ENCODE peak calls at places on chromosomes 7 and 10, in five cellular contexts. S is ovary, F is prostate gland, Z is H1, T is heart right ventricle. V is an unnamed sample.
A peak's percentile ranks its signal among the peaks of the same experiment; 100 is the strongest.

GRCh38 chr7:44284216-44284615 is 41.2 kb downstream of the CAMK2B start:
- DNase-seq in S (peak; percentile 13), F (no peak), Z (no peak), T (peak; percentile 8), V (no peak)

GRCh38 chr10:123622381-123622780 is 43.8 kb upstream of the GPR26 start:
- DNase-seq in S (no peak), F (no peak), Z (no peak), T (no peak), V (no peak)

GRCh38 chr10:86188326-86188725 is 178.3 kb downstream of the GRID1 start:
- DNase-seq in S (no peak), F (no peak), Z (no peak), T (no peak), V (peak; percentile 28)

GRCh38 chr7:7542251-7542835 is 6.7 kb upstream of the COL28A1 start:
- DNase-seq in S (no peak), F (no peak), Z (no peak), T (no peak), V (no peak)

GRCh38 chr7:155962191-155962967 is 150.1 kb upstream of the SHH start:
- DNase-seq in S (no peak), F (no peak), Z (no peak), T (no peak), V (no peak)

GRCh38 chr7:44077061-44077460 is 5.3 kb downstream of the POLM start:
- DNase-seq in S (peak; percentile 10), F (no peak), Z (no peak), T (no peak), V (no peak)

GRCh38 chr10:70990661-70991060 is 102.3 kb upstream of the PCBD1 start:
- DNase-seq in S (no peak), F (no peak), Z (no peak), T (no peak), V (no peak)

GRCh38 chr10:97321032-97321806 is 2.1 kb downstream of the FRAT1 start:
- DNase-seq in S (peak; percentile 22), F (no peak), Z (no peak), T (peak; percentile 34), V (peak; percentile 23)

DNA sequence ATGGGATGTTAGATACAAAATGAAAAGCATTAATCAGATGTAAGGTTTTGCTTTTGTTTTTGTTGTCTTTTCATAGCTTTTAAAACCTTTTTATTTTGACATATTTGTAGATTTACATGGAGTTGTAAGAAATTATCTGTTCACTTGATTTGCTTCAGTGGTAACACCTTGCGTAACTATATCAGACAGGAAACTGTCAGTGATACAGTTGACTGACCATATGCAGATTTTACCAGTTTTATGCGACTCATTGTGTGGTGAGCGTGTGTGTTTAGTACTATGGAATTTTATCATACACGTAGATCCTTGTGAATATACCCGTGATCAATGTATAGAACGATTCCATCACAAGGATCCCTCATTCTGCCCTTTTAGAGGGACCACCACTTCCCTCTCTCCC is 701.4 kb downstream of the SUGCT start:
- DNase-seq in S (no peak), F (no peak), Z (no peak), T (no peak), V (no peak)
- H3K27ac ChIP-seq in S (no peak overlapping the region), F (no peak overlapping the region), Z (no peak overlapping the region), T (no peak overlapping the region), V (no peak overlapping the region)

DNA sequence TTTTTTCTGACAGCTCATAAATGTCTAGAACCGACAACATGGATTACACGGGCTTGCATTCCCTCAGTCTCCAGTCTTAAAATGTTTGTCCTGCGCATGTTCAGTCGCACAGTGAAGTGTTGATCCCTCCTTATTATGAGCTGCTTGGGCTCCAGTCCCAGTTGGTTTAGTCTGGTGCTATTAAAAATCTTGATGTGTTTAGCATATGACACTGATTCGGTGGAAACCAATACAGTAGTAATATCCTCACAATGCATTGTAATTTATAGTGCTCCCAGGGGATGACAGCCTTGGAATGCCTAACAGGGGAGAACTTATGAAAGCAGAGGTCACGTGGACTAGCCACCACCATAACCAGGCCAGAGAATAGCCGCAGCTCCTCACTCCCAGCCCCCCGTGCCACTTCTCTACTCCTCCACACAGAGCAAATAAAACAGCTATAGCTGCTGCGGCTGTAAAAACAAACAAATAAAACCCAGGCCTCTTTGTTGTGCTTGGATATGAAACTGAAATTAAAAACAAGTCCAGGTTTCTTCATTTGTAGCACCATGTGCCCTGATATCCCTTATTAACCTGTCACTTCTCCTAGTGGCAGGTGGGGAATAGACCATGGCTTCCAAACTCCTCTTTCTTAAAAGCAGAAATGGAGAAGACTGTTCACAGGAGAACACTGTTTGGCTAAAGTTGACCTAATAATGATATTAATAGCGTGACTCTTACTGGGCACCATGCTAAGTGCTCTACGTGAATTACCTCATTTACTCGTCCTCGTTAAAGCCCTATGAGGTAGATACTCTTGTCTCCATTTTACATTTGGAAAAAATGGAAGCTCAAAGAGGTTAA is 7.7 kb downstream of the DPCD start:
- DNase-seq in S (no peak), F (no peak), Z (no peak), T (no peak), V (no peak)
- H3K4me3 ChIP-seq in S (no peak overlapping the region), F (no peak overlapping the region), Z (no peak overlapping the region), T (no peak overlapping the region), V (no peak overlapping the region)

DNA sequence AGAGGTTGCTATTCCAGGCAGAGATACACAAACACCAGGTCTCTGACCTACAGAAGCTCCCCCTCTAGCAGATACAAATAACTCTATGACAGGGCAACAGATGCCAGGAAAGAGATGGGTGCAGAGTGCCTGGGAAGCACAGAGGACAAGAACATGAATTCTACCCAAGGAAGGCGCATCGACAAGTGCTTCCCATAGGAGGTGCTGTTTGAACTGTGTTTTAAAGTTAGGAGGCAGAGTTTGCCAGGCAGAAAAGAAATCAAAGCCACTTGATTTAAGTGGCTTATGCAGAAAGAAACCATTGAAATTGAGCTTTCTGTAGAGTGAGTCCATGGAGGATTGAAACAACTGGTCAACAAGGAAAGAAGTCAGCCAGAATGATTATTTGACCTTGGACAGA is 35.3 kb upstream of the EGR2 start:
- DNase-seq in S (no peak), F (no peak), Z (no peak), T (no peak), V (no peak)
- TF ChIP-seq CTCF in S (no peak), F (no peak), Z (peak; percentile 87), T (no peak), V (no peak)

GRCh38 chr7:18177815-18178660 is 150.4 kb upstream of the PRPS1L1 start:
- DNase-seq in S (no peak), F (no peak), Z (no peak), T (no peak), V (no peak)

GRCh38 chr7:18179058-18179457 is 151.4 kb upstream of the PRPS1L1 start:
- DNase-seq in S (no peak), F (no peak), Z (no peak), T (no peak), V (no peak)

GRCh38 chr7:18175801-18176450 is 148.3 kb upstream of the PRPS1L1 start:
- DNase-seq in S (no peak), F (no peak), Z (no peak), T (no peak), V (no peak)

GRCh38 chr7:18177129-18177814 is 149.6 kb upstream of the PRPS1L1 start:
- DNase-seq in S (no peak), F (no peak), Z (no peak), T (no peak), V (no peak)

GRCh38 chr7:18180685-18181084 is 153.0 kb upstream of the PRPS1L1 start:
- DNase-seq in S (no peak), F (no peak), Z (no peak), T (no peak), V (no peak)
- H3K27ac ChIP-seq in S (no peak overlapping the region), F (no peak overlapping the region), Z (no peak overlapping the region), T (no peak overlapping the region), V (no peak overlapping the region)

GRCh38 chr7:65239324-65239706 is 134.3 kb upstream of the ZNF92 start:
- DNase-seq in S (no peak), F (no peak), Z (no peak), T (no peak), V (no peak)
- H3K4me3 ChIP-seq in S (no peak overlapping the region), F (peak overlapping the region; percentile 41), Z (peak overlapping the region; percentile 61), T (peak overlapping the region; percentile 55), V (no peak overlapping the region)